ENCODE peak calls at places on chromosomes 3 and 15, in ten cellular contexts. W, X, L, C, H, N, U, Y, R and E are unnamed samples.

GRCh38 chr15:45522931-45523331 is 376 bp upstream of the SLC30A4 start:
- DNase-seq in X (no peak), L (no peak), C (peak; percentile 51), R (no peak), W (peak; percentile 17), U (peak; percentile 25), Y (no peak), H (no peak), N (no peak), E (no peak)

GRCh38 chr3:71944482-71944881 is 159.5 kb upstream of the PROK2 start:
- DNase-seq in U (no peak), L (no peak), X (no peak), H (no peak), W (no peak), C (no peak), R (no peak), Y (no peak), N (no peak), E (no peak)

GRCh38 chr15:58865420-58865880 is 68.0 kb downstream of the SLTM start:
- DNase-seq in X (no peak), N (peak; percentile 17), R (peak; percentile 64), W (no peak), L (no peak), Y (no peak), C (peak; percentile 28), H (peak; percentile 51), U (no peak), E (no peak)

GRCh38 chr3:112000971-112001370 is 2.2 kb downstream of the TAGLN3 start:
- DNase-seq in L (no peak), W (no peak), Y (no peak), H (no peak), R (no peak), U (no peak), X (no peak), N (no peak), C (no peak), E (no peak)

GRCh38 chr3:134486577-134487041 is 752 bp downstream of the CEP63 start:
- DNase-seq in X (no peak), R (no peak), H (peak; percentile 30), L (no peak), U (no peak), C (peak; percentile 56), N (no peak), W (no peak), Y (no peak), E (peak; percentile 23)

GRCh38 chr3:43735618-43736017 is 44.9 kb downstream of the ABHD5 start:
- DNase-seq in Y (no peak), N (no peak), H (no peak), L (no peak), W (no peak), R (no peak), U (no peak), X (no peak), C (no peak), E (no peak)

GRCh38 chr15:101322016-101322695 is 27.1 kb upstream of the SNRPA1 start:
- DNase-seq in N (no peak), W (no peak), C (no peak), U (no peak), X (no peak), Y (no peak), L (no peak), H (no peak), R (no peak), E (no peak)

GRCh38 chr3:27576171-27576570 is 92.0 kb upstream of the SLC4A7 start:
- DNase-seq in Y (no peak), X (no peak), R (no peak), L (no peak), N (no peak), U (no peak), W (no peak), C (no peak), H (no peak), E (no peak)

GRCh38 chr3:141000027-141000663 is 51.0 kb upstream of the SPSB4 start:
- DNase-seq in L (peak; percentile 46), Y (peak; percentile 59), H (peak; percentile 66), W (peak; percentile 41), X (no peak), C (peak; percentile 49), R (peak; percentile 84), U (peak; percentile 59), N (peak; percentile 67), E (peak; percentile 61)

GRCh38 chr15:81914734-81915234 is 131.0 kb downstream of the MEX3B start:
- DNase-seq in L (no peak), H (peak; percentile 4), N (no peak), U (no peak), C (no peak), W (no peak), R (peak; percentile 73), X (no peak), Y (no peak), E (no peak)

GRCh38 chr15:66153549-66154415 is 99.8 kb downstream of the MEGF11 start:
- DNase-seq in C (no peak), U (no peak), N (no peak), H (no peak), X (no peak), R (no peak), L (no peak), Y (no peak), W (no peak), E (no peak)

GRCh38 chr15:95174281-95174680 is 942.9 kb downstream of the MCTP2 start:
- DNase-seq in Y (no peak), R (peak; percentile 55), H (peak; percentile 38), L (no peak), U (no peak), N (no peak), C (peak; percentile 66), W (no peak), X (no peak), E (peak; percentile 65)

GRCh38 chr3:187889601-187890404 is 144.5 kb upstream of the BCL6 start:
- DNase-seq in N (no peak), C (peak; percentile 80), W (no peak), H (peak; percentile 53), R (no peak), Y (no peak), X (no peak), U (no peak), L (no peak), E (no peak)

GRCh38 chr3:38227989-38228388 is 37.6 kb upstream of the SLC22A13 start:
- DNase-seq in L (no peak), Y (peak; percentile 15), N (no peak), X (no peak), C (peak; percentile 59), R (no peak), H (peak; percentile 76), W (no peak), U (no peak), E (no peak)

GRCh38 chr15:93897377-93897776 is 334.0 kb upstream of the MCTP2 start:
- DNase-seq in W (no peak), C (no peak), U (no peak), N (no peak), R (no peak), L (no peak), X (no peak), Y (no peak), H (no peak), E (no peak)

GRCh38 chr3:33642806-33643205 is 75.2 kb downstream of the CLASP2 start:
- DNase-seq in X (no peak), N (no peak), C (no peak), L (no peak), U (no peak), W (no peak), Y (no peak), H (no peak), R (no peak), E (no peak)